ENCODE peak calls at places on chromosome 1, in seven cellular contexts. I, V, R, J, Q, D and N are unnamed samples.

GRCh38 chr1:214146523-214146922 is 134.4 kb upstream of the SMYD2 start:
- DNase-seq in I (no peak), V (peak; percentile 66), Q (no peak), R (no peak), D (no peak), J (peak; percentile 49), N (no peak)

GRCh38 chr1:150192012-150192411 is 42.3 kb downstream of the PLEKHO1 start:
- DNase-seq in I (no peak), Q (no peak), R (no peak), V (peak; percentile 37), D (peak; percentile 88), J (no peak), N (peak; percentile 31)

GRCh38 chr1:68149110-68149798 is 83.1 kb downstream of the WLS start:
- DNase-seq in R (no peak), J (no peak), V (no peak), I (no peak), Q (no peak), D (no peak), N (no peak)

GRCh38 chr1:91742848-91743292 is 143.1 kb downstream of the TGFBR3 start:
- DNase-seq in I (no peak), J (peak; percentile 20), V (no peak), Q (no peak), D (peak; percentile 88), R (no peak), N (peak; percentile 75)

GRCh38 chr1:228034954-228035837 is 28.4 kb downstream of the WNT3A start:
- DNase-seq in R (peak; percentile 25), D (no peak), V (no peak), J (no peak), I (no peak), Q (no peak), N (no peak)

GRCh38 chr1:2650967-2651645 is 18.3 kb upstream of the MMEL1 start:
- DNase-seq in D (no peak), V (no peak), R (peak; percentile 34), J (no peak), Q (no peak), I (no peak), N (no peak)

GRCh38 chr1:184387069-184387870 is 441 bp downstream of the C1orf21 start:
- DNase-seq in Q (no peak), V (no peak), R (peak; percentile 61), J (peak; percentile 41), D (no peak), I (peak; percentile 65), N (no peak)

GRCh38 chr1:245589827-245590421 is 435.1 kb downstream of the KIF26B start:
- DNase-seq in D (no peak), I (no peak), V (no peak), J (no peak), R (no peak), Q (no peak), N (no peak)

GRCh38 chr1:245748246-245748645 is 593.5 kb downstream of the KIF26B start:
- DNase-seq in J (no peak), R (no peak), Q (no peak), D (no peak), I (no peak), V (no peak), N (no peak)

GRCh38 chr1:46248122-46248920 is 758 bp downstream of the RAD54L start:
- DNase-seq in V (peak; percentile 14), R (peak; percentile 54), Q (peak; percentile 73), D (no peak), J (peak; percentile 52), I (peak; percentile 32), N (peak; percentile 30)

GRCh38 chr1:94658221-94658620 is 116.7 kb upstream of the F3 start:
- DNase-seq in J (no peak), D (peak; percentile 99), R (peak; percentile 57), I (no peak), Q (no peak), V (peak; percentile 46), N (peak; percentile 75)

GRCh38 chr1:206476591-206476990 is 6.3 kb downstream of the IKBKE start:
- DNase-seq in Q (no peak), V (no peak), R (no peak), I (no peak), J (no peak), D (no peak), N (no peak)

GRCh38 chr1:14095001-14095400 is 395.0 kb downstream of the PRDM2 start:
- DNase-seq in I (no peak), J (no peak), V (no peak), R (no peak), Q (peak; percentile 71), D (peak; percentile 26), N (no peak)

GRCh38 chr1:38055398-38055797 is 8.8 kb upstream of the POU3F1 start:
- DNase-seq in D (no peak), I (no peak), J (no peak), V (no peak), Q (no peak), R (no peak), N (no peak)

GRCh38 chr1:55284856-55285255 is 69.7 kb upstream of the USP24 start:
- DNase-seq in I (peak; percentile 32), J (no peak), Q (peak; percentile 26), R (no peak), D (peak; percentile 81), V (no peak), N (peak; percentile 6)

GRCh38 chr1:116330342-116330652 is 42.7 kb upstream of the ATP1A1 start:
- DNase-seq in R (no peak), I (no peak), J (no peak), D (no peak), V (no peak), Q (peak; percentile 89), N (no peak)

GRCh38 chr1:232428781-232429530 is 201.0 kb downstream of the SIPA1L2 start:
- DNase-seq in V (no peak), J (no peak), I (peak; percentile 22), R (no peak), Q (no peak), D (peak; percentile 23), N (no peak)

DNA sequence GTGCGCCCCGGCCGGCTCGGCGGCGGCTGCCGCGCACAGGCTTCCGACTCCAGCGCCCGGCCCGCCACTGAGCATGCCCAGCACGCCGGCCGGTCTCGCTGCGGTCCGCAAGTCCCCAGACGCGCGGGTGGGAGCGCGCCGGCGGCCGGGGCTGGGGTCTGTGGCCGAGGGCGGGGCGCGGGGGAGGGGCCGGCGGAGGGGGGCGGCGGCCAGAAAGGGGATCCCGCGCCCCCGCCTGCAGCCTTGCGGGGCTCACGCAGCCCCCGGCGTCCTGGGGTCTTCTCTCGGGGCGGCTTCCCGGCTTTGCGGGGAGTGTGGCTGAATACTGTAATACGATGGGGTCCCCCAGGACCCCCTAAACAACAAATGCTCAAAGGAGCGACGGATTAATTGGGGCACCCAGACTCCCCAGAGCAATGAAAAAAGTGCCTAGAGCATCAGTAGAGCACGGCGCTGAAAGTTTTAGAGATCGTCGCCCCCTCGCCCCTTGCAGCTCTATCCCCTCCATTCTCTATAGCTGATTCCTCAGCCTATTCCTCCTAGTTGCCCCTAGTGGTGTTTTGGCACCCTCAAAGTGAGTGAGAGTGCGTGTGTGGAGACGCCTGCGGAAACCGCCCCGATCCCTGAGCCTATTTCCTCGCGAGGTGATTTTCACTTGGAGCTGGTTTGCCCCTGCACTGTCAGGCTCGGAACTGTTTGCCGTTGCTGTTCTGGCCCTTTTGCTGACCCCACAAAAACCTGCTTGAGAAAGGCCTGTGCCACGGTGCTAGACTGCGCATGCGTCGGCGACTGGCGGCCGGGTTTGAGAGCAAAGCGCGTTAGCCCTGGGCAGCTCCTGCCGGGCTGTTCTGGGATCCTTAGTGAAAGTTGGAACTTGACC is at the start of gene VAV3:
- DNase-seq in V (peak; percentile 15), I (peak; percentile 86), D (peak; percentile 30), J (peak; percentile 56), Q (peak; percentile 81), R (peak; percentile 84), N (no peak)
- TF ChIP-seq CTCF in V (peak; percentile 25), I (peak; percentile 14), D (peak; percentile 10), J (no peak), Q (peak; percentile 67), R (no peak), N (no peak)

DNA sequence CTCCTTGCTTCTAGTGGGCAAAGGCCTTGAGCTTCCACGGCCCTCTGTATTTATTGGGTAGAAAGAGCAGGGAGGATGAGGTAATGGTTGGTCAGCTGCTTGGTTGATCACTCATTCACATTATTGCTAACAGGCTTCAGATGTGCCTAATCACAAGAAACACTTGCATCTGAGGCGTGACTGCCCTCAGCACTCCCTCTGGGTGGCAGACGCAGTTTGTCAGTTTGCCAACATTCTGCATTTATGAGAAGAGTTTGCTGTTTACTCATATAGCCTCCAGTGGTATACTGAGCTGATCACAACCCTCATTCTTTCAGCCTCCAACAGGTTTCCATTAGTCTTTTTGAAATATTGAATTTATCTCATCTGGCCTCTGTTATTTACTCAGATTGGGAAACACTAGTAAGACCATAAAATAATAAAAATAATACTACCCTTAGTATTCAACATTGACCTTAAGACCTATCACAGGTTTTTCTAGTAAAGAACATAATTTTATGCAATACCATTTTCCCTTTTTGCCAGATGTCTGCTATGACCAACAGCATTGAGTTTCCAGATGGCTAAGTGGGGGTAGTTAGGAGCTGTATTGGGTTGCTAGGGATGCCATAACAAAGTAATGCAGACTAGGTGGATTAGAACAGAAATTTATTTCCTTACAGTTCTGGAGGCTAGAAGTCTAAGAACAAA is 53.3 kb downstream of the PTGFR start:
- DNase-seq in I (no peak), R (no peak), V (peak; percentile 56), Q (no peak), D (no peak), J (no peak), N (no peak)
- TF ChIP-seq CTCF in I (no peak), R (no peak), V (no peak), Q (no peak), D (no peak), J (no peak), N (no peak)

DNA sequence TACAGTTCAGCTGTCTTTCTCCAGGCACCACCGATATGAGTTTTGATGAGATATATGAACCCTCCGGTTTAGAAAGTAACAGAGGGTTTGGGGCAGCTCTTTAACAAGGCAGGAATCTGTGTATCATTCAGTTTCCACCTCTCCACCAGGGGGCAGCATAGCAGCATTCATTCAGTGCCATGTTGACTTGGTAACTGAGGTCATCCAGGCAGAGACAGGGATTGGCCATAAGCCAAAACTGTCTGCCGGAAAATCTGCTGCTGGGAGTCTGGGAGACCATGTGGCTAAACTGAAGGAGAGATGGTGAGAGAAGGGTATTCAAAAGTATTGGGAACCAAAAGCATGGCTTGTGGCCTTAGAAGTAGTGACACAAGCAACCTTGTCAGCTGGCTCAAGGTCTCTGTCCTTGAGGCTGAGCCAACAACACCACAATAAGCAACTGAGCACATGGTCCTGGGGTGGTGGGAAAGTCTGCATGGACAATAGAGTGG is 98.5 kb downstream of the LMX1A start:
- DNase-seq in J (peak; percentile 82), Q (peak; percentile 44), D (peak; percentile 72), R (peak; percentile 85), V (peak; percentile 19), I (peak; percentile 70), N (peak; percentile 77)
- TF ChIP-seq CTCF in J (peak; percentile 76), Q (peak; percentile 88), D (peak; percentile 67), R (peak; percentile 79), V (peak; percentile 79), I (peak; percentile 67), N (peak; percentile 86)

GRCh38 chr1:31681421-31681820 is 22.4 kb downstream of the COL16A1 start:
- DNase-seq in V (no peak), R (no peak), D (no peak), Q (no peak), J (no peak), I (no peak), N (no peak)

GRCh38 chr1:31678681-31679080 is 25.1 kb downstream of the COL16A1 start:
- DNase-seq in D (no peak), R (no peak), J (no peak), I (no peak), Q (no peak), V (no peak), N (no peak)

GRCh38 chr1:31679091-31679490 is 24.7 kb downstream of the COL16A1 start:
- DNase-seq in I (no peak), V (no peak), Q (no peak), D (no peak), R (no peak), J (no peak), N (no peak)

GRCh38 chr1:31677949-31678348 is 25.9 kb downstream of the COL16A1 start:
- DNase-seq in I (no peak), V (no peak), J (no peak), D (no peak), R (no peak), Q (no peak), N (no peak)

GRCh38 chr1:31679676-31680230 is 24.1 kb downstream of the COL16A1 start:
- DNase-seq in R (no peak), Q (no peak), I (no peak), V (no peak), J (no peak), D (no peak), N (no peak)
- TF ChIP-seq CTCF in R (no peak), Q (peak; percentile 39), I (no peak), V (no peak), J (no peak), D (no peak), N (no peak)